ENCODE peak calls at places on chromosomes 11 and 22, in four cellular contexts. One of them, this sample, is unnamed.

GRCh38 chr11:86174101-86175046 is 70.2 kb upstream of the EED start:
- DNase-seq in NCI-H524: no peak
- DNase-seq in stomach: peak; percentile 44
- DNase-seq in HCT116: no peak
- DNase-seq in this sample: no peak

GRCh38 chr11:118622376-118623290 is 15.2 kb downstream of the PHLDB1 start:
- DNase-seq in NCI-H524: peak; percentile 47
- DNase-seq in stomach: no peak
- DNase-seq in HCT116: peak; percentile 68
- DNase-seq in this sample: no peak

GRCh38 chr11:45079567-45079942 is 66.9 kb upstream of the PRDM11 start:
- DNase-seq in stomach: no peak
- DNase-seq in NCI-H524: no peak
- DNase-seq in HCT116: no peak
- DNase-seq in this sample: no peak

GRCh38 chr11:111347723-111348115 is 31.4 kb downstream of the POU2AF1 start:
- DNase-seq in NCI-H524: no peak
- DNase-seq in stomach: no peak
- DNase-seq in HCT116: no peak
- DNase-seq in this sample: no peak

GRCh38 chr11:27158763-27159679 is 118.4 kb downstream of the BBOX1 start:
- DNase-seq in stomach: peak; percentile 43
- DNase-seq in HCT116: peak; percentile 58
- DNase-seq in NCI-H524: peak; percentile 38
- DNase-seq in this sample: peak; percentile 63

GRCh38 chr11:61018059-61018458 is 46.6 kb downstream of the CD6 start:
- DNase-seq in stomach: no peak
- DNase-seq in HCT116: no peak
- DNase-seq in NCI-H524: no peak
- DNase-seq in this sample: no peak

GRCh38 chr11:72038491-72038890 is 39.8 kb downstream of the IL18BP start:
- DNase-seq in stomach: peak; percentile 55
- DNase-seq in NCI-H524: no peak
- DNase-seq in HCT116: no peak
- DNase-seq in this sample: no peak

GRCh38 chr11:114272311-114272710 is 23.9 kb upstream of the NNMT start:
- DNase-seq in stomach: no peak
- DNase-seq in HCT116: no peak
- DNase-seq in NCI-H524: no peak
- DNase-seq in this sample: no peak

GRCh38 chr11:57597971-57598830 is 716 bp downstream of the SERPING1 start:
- DNase-seq in NCI-H524: no peak
- DNase-seq in stomach: peak; percentile 50
- DNase-seq in HCT116: no peak
- DNase-seq in this sample: no peak

GRCh38 chr11:111765320-111765983 is 737 bp downstream of the PPP2R1B start:
- DNase-seq in HCT116: no peak
- DNase-seq in stomach: no peak
- DNase-seq in NCI-H524: no peak
- DNase-seq in this sample: no peak

GRCh38 chr22:19832476-19833108 is 22.1 kb downstream of the GNB1L start:
- DNase-seq in HCT116: no peak
- DNase-seq in stomach: peak; percentile 9
- DNase-seq in NCI-H524: no peak
- DNase-seq in this sample: no peak

GRCh38 chr11:133636686-133637085 is 104.4 kb upstream of the OPCML start:
- DNase-seq in stomach: no peak
- DNase-seq in NCI-H524: no peak
- DNase-seq in HCT116: no peak
- DNase-seq in this sample: no peak

GRCh38 chr22:41446057-41446501 is 522 bp downstream of the TOB2 start:
- DNase-seq in HCT116: no peak
- DNase-seq in stomach: peak; percentile 34
- DNase-seq in NCI-H524: no peak
- DNase-seq in this sample: no peak

GRCh38 chr22:35997438-35997837 is 31.2 kb downstream of the RBFOX2 start:
- DNase-seq in HCT116: no peak
- DNase-seq in stomach: no peak
- DNase-seq in NCI-H524: no peak
- DNase-seq in this sample: no peak

GRCh38 chr11:2575611-2576051 is 124.2 kb downstream of the KCNQ1OT1 start:
- DNase-seq in stomach: no peak
- DNase-seq in NCI-H524: no peak
- DNase-seq in HCT116: no peak
- DNase-seq in this sample: no peak

GRCh38 chr11:32581556-32581955 is 2.1 kb upstream of the EIF3M start:
- DNase-seq in NCI-H524: no peak
- DNase-seq in stomach: no peak
- DNase-seq in HCT116: no peak
- DNase-seq in this sample: no peak

GRCh38 chr11:127632971-127633680 is 632.6 kb upstream of the KIRREL3 start:
- DNase-seq in stomach: no peak
- DNase-seq in HCT116: no peak
- DNase-seq in NCI-H524: no peak
- DNase-seq in this sample: no peak

GRCh38 chr22:29391546-29391945 is 3.2 kb upstream of the AP1B1 start:
- DNase-seq in NCI-H524: no peak
- DNase-seq in HCT116: no peak
- DNase-seq in stomach: no peak
- DNase-seq in this sample: no peak

GRCh38 chr11:46845440-46845739 is 690 bp downstream of the CKAP5 start:
- DNase-seq in NCI-H524: no peak
- DNase-seq in HCT116: no peak
- DNase-seq in stomach: no peak
- DNase-seq in this sample: no peak

GRCh38 chr11:34308049-34308692 is 49.6 kb downstream of the ABTB2 start:
- DNase-seq in stomach: no peak
- DNase-seq in HCT116: peak; percentile 24
- DNase-seq in NCI-H524: no peak
- DNase-seq in this sample: no peak

GRCh38 chr11:7570938-7571337 is 57.1 kb downstream of the PPFIBP2 start:
- DNase-seq in stomach: no peak
- DNase-seq in NCI-H524: no peak
- DNase-seq in HCT116: no peak
- DNase-seq in this sample: no peak

GRCh38 chr11:7871056-7871455 is 60.0 kb downstream of the OR10A6 start:
- DNase-seq in NCI-H524: no peak
- DNase-seq in HCT116: no peak
- DNase-seq in stomach: no peak
- DNase-seq in this sample: no peak

GRCh38 chr11:34165786-34166557 is 60.5 kb downstream of the NAT10 start:
- DNase-seq in HCT116: no peak
- DNase-seq in NCI-H524: no peak
- DNase-seq in stomach: no peak
- DNase-seq in this sample: no peak

GRCh38 chr11:29755474-29755873 is 261.4 kb downstream of the KCNA4 start:
- DNase-seq in stomach: no peak
- DNase-seq in HCT116: no peak
- DNase-seq in NCI-H524: no peak
- DNase-seq in this sample: no peak

GRCh38 chr22:36331912-36332622 is 55.7 kb downstream of the MYH9 start:
- DNase-seq in NCI-H524: no peak
- DNase-seq in stomach: peak; percentile 69
- DNase-seq in HCT116: no peak
- DNase-seq in this sample: no peak

GRCh38 chr22:28899199-28899853 is 16.0 kb downstream of the ZNRF3 start:
- DNase-seq in NCI-H524: no peak
- DNase-seq in HCT116: no peak
- DNase-seq in stomach: no peak
- DNase-seq in this sample: no peak

GRCh38 chr22:48630444-48630777 is 1197.3 kb downstream of the BRD1 start:
- DNase-seq in stomach: no peak
- DNase-seq in HCT116: no peak
- DNase-seq in NCI-H524: no peak
- DNase-seq in this sample: no peak

GRCh38 chr11:129577986-129578385 is 202.3 kb downstream of the BARX2 start:
- DNase-seq in stomach: no peak
- DNase-seq in HCT116: no peak
- DNase-seq in NCI-H524: no peak
- DNase-seq in this sample: no peak

GRCh38 chr11:64136767-64137166 is 29.1 kb downstream of the MACROD1 start:
- DNase-seq in stomach: no peak
- DNase-seq in HCT116: no peak
- DNase-seq in NCI-H524: no peak
- DNase-seq in this sample: no peak

GRCh38 chr11:22832315-22833041 is 2.9 kb upstream of the SVIP start:
- DNase-seq in stomach: no peak
- DNase-seq in NCI-H524: no peak
- DNase-seq in HCT116: peak; percentile 6
- DNase-seq in this sample: no peak

GRCh38 chr11:5736396-5736795 is at the start of gene OR56B1:
- DNase-seq in NCI-H524: no peak
- DNase-seq in HCT116: no peak
- DNase-seq in stomach: no peak
- DNase-seq in this sample: no peak

GRCh38 chr11:18312663-18313420 is 9.1 kb downstream of the HPS5 start:
- DNase-seq in HCT116: no peak
- DNase-seq in stomach: no peak
- DNase-seq in NCI-H524: no peak
- DNase-seq in this sample: no peak